ENCODE peak calls at places on chromosomes 13 and 19, in nine cellular contexts. One of them, this sample, is unnamed.
A peak's percentile ranks its signal among the peaks of the same experiment; 100 is the strongest.

GRCh38 chr13:23868521-23868920 is 20.7 kb downstream of the MIPEP start:
- DNase-seq in uterus: no peak
- DNase-seq in lower leg skin: no peak
- DNase-seq in tibial nerve: no peak
- DNase-seq in GM12878: no peak
- DNase-seq in body of pancreas: no peak
- DNase-seq in A549: no peak
- DNase-seq in suprapubic skin: no peak
- DNase-seq in K562: no peak
- DNase-seq in this sample: no peak

GRCh38 chr13:20461860-20462532 is 63.7 kb downstream of the CRYL1 start:
- DNase-seq in uterus: peak; percentile 27
- DNase-seq in lower leg skin: no peak
- DNase-seq in tibial nerve: no peak
- DNase-seq in GM12878: no peak
- DNase-seq in body of pancreas: no peak
- DNase-seq in A549: no peak
- DNase-seq in suprapubic skin: no peak
- DNase-seq in K562: no peak
- DNase-seq in this sample: peak; percentile 16

GRCh38 chr19:2469102-2469914 is 6.6 kb upstream of the GADD45B start:
- DNase-seq in uterus: no peak
- DNase-seq in lower leg skin: no peak
- DNase-seq in tibial nerve: no peak
- DNase-seq in GM12878: no peak
- DNase-seq in body of pancreas: no peak
- DNase-seq in A549: no peak
- DNase-seq in suprapubic skin: no peak
- DNase-seq in K562: no peak
- DNase-seq in this sample: peak; percentile 84

GRCh38 chr13:67147257-67148218 is 82.6 kb downstream of the PCDH9 start:
- DNase-seq in uterus: no peak
- DNase-seq in lower leg skin: no peak
- DNase-seq in tibial nerve: no peak
- DNase-seq in GM12878: no peak
- DNase-seq in body of pancreas: no peak
- DNase-seq in A549: no peak
- DNase-seq in suprapubic skin: no peak
- DNase-seq in K562: no peak
- DNase-seq in this sample: no peak

GRCh38 chr19:1495051-1495798 is 4.2 kb downstream of the REEP6 start:
- DNase-seq in uterus: no peak
- DNase-seq in lower leg skin: no peak
- DNase-seq in tibial nerve: no peak
- DNase-seq in GM12878: no peak
- DNase-seq in body of pancreas: no peak
- DNase-seq in A549: no peak
- DNase-seq in suprapubic skin: no peak
- DNase-seq in K562: no peak
- DNase-seq in this sample: no peak

GRCh38 chr19:46992699-46993535 is 26.7 kb upstream of the NPAS1 start:
- DNase-seq in uterus: no peak
- DNase-seq in lower leg skin: no peak
- DNase-seq in tibial nerve: no peak
- DNase-seq in GM12878: no peak
- DNase-seq in body of pancreas: peak; percentile 75
- DNase-seq in A549: no peak
- DNase-seq in suprapubic skin: no peak
- DNase-seq in K562: no peak
- DNase-seq in this sample: no peak

GRCh38 chr19:45927565-45928261 is 13.1 kb upstream of the NANOS2 start:
- DNase-seq in uterus: peak; percentile 89
- DNase-seq in lower leg skin: peak; percentile 97
- DNase-seq in tibial nerve: peak; percentile 92
- DNase-seq in GM12878: peak; percentile 79
- DNase-seq in body of pancreas: peak; percentile 95
- DNase-seq in A549: peak; percentile 100
- DNase-seq in suprapubic skin: peak; percentile 91
- DNase-seq in K562: peak; percentile 98
- DNase-seq in this sample: peak; percentile 98

GRCh38 chr13:35723820-35724219 is 247.3 kb upstream of the MAB21L1 start:
- DNase-seq in uterus: no peak
- DNase-seq in lower leg skin: peak; percentile 84
- DNase-seq in tibial nerve: peak; percentile 39
- DNase-seq in GM12878: no peak
- DNase-seq in body of pancreas: no peak
- DNase-seq in A549: no peak
- DNase-seq in suprapubic skin: no peak
- DNase-seq in K562: no peak
- DNase-seq in this sample: peak; percentile 91

GRCh38 chr13:99214232-99214631 is 13.6 kb downstream of the UBAC2 start:
- DNase-seq in uterus: no peak
- DNase-seq in lower leg skin: no peak
- DNase-seq in tibial nerve: no peak
- DNase-seq in GM12878: peak; percentile 67
- DNase-seq in body of pancreas: no peak
- DNase-seq in A549: no peak
- DNase-seq in suprapubic skin: no peak
- DNase-seq in K562: no peak
- DNase-seq in this sample: no peak

GRCh38 chr13:43119206-43119605 is 95.8 kb downstream of the DNAJC15 start:
- DNase-seq in uterus: no peak
- DNase-seq in lower leg skin: no peak
- DNase-seq in tibial nerve: no peak
- DNase-seq in GM12878: no peak
- DNase-seq in body of pancreas: no peak
- DNase-seq in A549: no peak
- DNase-seq in suprapubic skin: no peak
- DNase-seq in K562: no peak
- DNase-seq in this sample: no peak

GRCh38 chr19:55041627-55042343 is 3.7 kb upstream of the GP6 start:
- DNase-seq in uterus: no peak
- DNase-seq in lower leg skin: no peak
- DNase-seq in tibial nerve: no peak
- DNase-seq in GM12878: no peak
- DNase-seq in body of pancreas: no peak
- DNase-seq in A549: no peak
- DNase-seq in suprapubic skin: no peak
- DNase-seq in K562: peak; percentile 80
- DNase-seq in this sample: no peak

GRCh38 chr19:16266586-16266942 is 58.1 kb upstream of the KLF2 start:
- DNase-seq in uterus: no peak
- DNase-seq in lower leg skin: no peak
- DNase-seq in tibial nerve: no peak
- DNase-seq in GM12878: no peak
- DNase-seq in body of pancreas: no peak
- DNase-seq in A549: no peak
- DNase-seq in suprapubic skin: no peak
- DNase-seq in K562: no peak
- DNase-seq in this sample: peak; percentile 38

DNA sequence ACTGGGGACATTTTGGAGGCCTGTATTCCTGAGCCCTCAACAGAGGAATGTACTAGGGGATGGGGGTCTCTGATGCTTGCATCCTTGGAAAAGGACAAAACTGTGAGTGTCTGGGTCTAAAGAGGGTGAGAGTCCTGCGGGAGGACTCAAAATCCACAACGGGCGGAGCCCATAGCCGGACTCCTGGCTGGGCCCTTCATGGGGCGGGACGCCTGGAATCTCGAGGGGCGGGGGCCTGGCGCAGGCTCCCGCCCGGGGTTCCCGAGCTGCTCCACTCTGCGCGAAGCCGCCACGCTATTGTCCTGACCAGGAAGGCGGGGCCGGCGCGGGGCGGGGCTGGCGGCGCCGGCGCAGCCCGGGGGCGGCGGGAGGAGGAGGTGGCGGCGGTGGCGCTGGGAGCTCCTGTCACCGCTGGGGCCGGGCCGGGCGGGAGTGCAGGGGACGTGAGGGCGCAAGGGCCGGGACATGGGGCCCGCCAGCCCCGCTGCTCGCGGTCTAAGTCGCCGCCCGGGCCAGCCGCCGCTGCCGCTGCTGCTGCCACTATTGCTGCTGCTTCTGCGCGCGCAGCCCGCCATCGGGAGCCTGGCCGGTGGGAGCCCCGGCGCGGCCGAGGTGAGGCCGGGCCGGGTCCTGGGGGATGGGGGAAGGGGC is at the start of gene APLP1:
- DNase-seq in uterus: peak; percentile 65
- DNase-seq in lower leg skin: no peak
- DNase-seq in tibial nerve: no peak
- DNase-seq in GM12878: no peak
- DNase-seq in body of pancreas: peak; percentile 90
- DNase-seq in A549: peak; percentile 80
- DNase-seq in suprapubic skin: no peak
- DNase-seq in K562: peak; percentile 76
- DNase-seq in this sample: peak; percentile 48
- TF ChIP-seq POLR2A in uterus: no peak
- TF ChIP-seq POLR2A in lower leg skin: no peak
- TF ChIP-seq POLR2A in tibial nerve: no peak
- TF ChIP-seq POLR2A in GM12878: no peak
- TF ChIP-seq POLR2A in body of pancreas: peak; percentile 63
- TF ChIP-seq POLR2A in A549: no peak
- TF ChIP-seq POLR2A in suprapubic skin: no peak
- TF ChIP-seq POLR2A in K562: no peak
- TF ChIP-seq POLR2A in this sample: no peak

GRCh38 chr19:34274827-34275625 is 20.7 kb downstream of the GARRE1 start:
- DNase-seq in uterus: no peak
- DNase-seq in lower leg skin: no peak
- DNase-seq in tibial nerve: no peak
- DNase-seq in GM12878: no peak
- DNase-seq in body of pancreas: no peak
- DNase-seq in A549: no peak
- DNase-seq in suprapubic skin: no peak
- DNase-seq in K562: no peak
- DNase-seq in this sample: no peak
- H3K4me3 ChIP-seq in uterus: no peak overlapping the region
- H3K4me3 ChIP-seq in lower leg skin: no peak overlapping the region
- H3K4me3 ChIP-seq in tibial nerve: no peak overlapping the region
- H3K4me3 ChIP-seq in GM12878: no peak overlapping the region
- H3K4me3 ChIP-seq in body of pancreas: no peak overlapping the region
- H3K4me3 ChIP-seq in A549: no peak overlapping the region
- H3K4me3 ChIP-seq in suprapubic skin: no peak overlapping the region
- H3K4me3 ChIP-seq in K562: no peak overlapping the region
- H3K4me3 ChIP-seq in this sample: no peak overlapping the region

GRCh38 chr13:114314074-114314912 is at the start of gene CHAMP1:
- DNase-seq in uterus: peak; percentile 98
- DNase-seq in lower leg skin: peak; percentile 99
- DNase-seq in tibial nerve: peak; percentile 90
- DNase-seq in GM12878: peak; percentile 73
- DNase-seq in body of pancreas: peak; percentile 96
- DNase-seq in A549: peak; percentile 83
- DNase-seq in suprapubic skin: peak; percentile 96
- DNase-seq in K562: peak; percentile 93
- DNase-seq in this sample: peak; percentile 99

GRCh38 chr13:114311387-114311786 is 2.9 kb upstream of the CHAMP1 start:
- DNase-seq in uterus: no peak
- DNase-seq in lower leg skin: no peak
- DNase-seq in tibial nerve: no peak
- DNase-seq in GM12878: no peak
- DNase-seq in body of pancreas: no peak
- DNase-seq in A549: no peak
- DNase-seq in suprapubic skin: no peak
- DNase-seq in K562: no peak
- DNase-seq in this sample: peak; percentile 23

GRCh38 chr13:114311908-114312307 is 2.4 kb upstream of the CHAMP1 start:
- DNase-seq in uterus: no peak
- DNase-seq in lower leg skin: no peak
- DNase-seq in tibial nerve: no peak
- DNase-seq in GM12878: no peak
- DNase-seq in body of pancreas: no peak
- DNase-seq in A549: no peak
- DNase-seq in suprapubic skin: no peak
- DNase-seq in K562: no peak
- DNase-seq in this sample: peak; percentile 81

GRCh38 chr13:114315074-114315785 is 927 bp downstream of the CHAMP1 start:
- DNase-seq in uterus: no peak
- DNase-seq in lower leg skin: no peak
- DNase-seq in tibial nerve: no peak
- DNase-seq in GM12878: no peak
- DNase-seq in body of pancreas: no peak
- DNase-seq in A549: no peak
- DNase-seq in suprapubic skin: no peak
- DNase-seq in K562: no peak
- DNase-seq in this sample: peak; percentile 31

DNA sequence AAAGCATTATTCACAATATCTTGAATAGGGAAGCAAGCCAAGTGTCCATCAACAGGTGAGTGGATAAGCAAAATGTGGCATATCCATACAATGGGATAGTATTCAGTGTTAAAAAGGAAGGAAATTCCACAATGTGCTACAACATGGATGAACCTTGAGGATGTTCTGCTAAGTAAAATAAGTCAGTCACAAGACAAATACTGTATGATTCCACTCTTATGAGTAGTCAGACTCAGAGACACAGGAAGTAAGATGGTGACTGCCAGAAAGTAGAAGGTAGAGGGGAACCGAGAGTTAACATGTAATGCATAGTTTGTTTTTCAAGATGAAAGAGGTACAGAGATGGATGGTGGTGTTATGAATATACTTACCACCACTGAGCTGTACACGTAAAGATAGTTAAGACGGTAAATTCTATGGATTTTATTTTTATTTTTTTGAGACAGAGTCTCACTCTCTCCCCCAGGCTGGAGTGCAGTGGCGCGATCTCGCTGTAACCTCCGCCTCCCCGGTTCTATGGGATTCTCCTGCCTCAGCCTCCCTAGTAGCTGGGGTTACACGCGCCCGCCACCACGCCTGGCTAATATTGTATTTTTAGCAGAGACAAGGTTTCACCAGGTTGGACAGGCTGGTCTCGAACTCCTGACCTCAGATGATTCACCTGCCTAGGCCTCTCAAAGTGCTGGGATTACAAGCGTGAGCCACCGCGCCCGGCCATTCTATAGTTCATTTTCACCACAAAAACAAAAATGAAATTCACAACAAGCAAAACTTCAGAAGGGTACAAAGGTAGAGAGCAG is 1.0 kb upstream of the CHAMP1 start:
- DNase-seq in uterus: no peak
- DNase-seq in lower leg skin: no peak
- DNase-seq in tibial nerve: no peak
- DNase-seq in GM12878: peak; percentile 63
- DNase-seq in body of pancreas: no peak
- DNase-seq in A549: no peak
- DNase-seq in suprapubic skin: no peak
- DNase-seq in K562: no peak
- DNase-seq in this sample: peak; percentile 46
- TF ChIP-seq POLR2A in uterus: no peak
- TF ChIP-seq POLR2A in lower leg skin: no peak
- TF ChIP-seq POLR2A in tibial nerve: no peak
- TF ChIP-seq POLR2A in GM12878: peak; percentile 28
- TF ChIP-seq POLR2A in body of pancreas: no peak
- TF ChIP-seq POLR2A in A549: no peak
- TF ChIP-seq POLR2A in suprapubic skin: no peak
- TF ChIP-seq POLR2A in K562: peak; percentile 44
- TF ChIP-seq POLR2A in this sample: no peak

DNA sequence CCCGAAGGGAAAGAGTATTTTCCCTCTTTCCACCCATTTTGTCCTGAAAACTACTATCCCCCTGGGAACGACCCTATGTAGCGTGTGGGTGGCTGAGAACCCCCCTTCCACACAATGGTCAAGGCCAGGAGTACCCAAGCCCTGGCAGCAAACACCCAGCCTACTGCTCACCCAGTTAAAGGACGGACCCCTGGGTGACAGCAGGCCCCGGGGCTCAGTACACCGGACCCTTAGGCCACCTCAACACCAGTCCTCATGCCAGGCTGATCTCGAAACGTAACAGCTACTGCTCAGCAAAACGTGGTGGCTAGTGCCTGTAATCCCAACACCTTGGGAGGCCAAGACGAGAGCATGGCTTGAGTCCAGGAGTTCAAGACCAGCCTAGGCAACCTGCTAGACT is 1.4 kb downstream of the ANKRD27 start:
- DNase-seq in uterus: no peak
- DNase-seq in lower leg skin: no peak
- DNase-seq in tibial nerve: no peak
- DNase-seq in GM12878: no peak
- DNase-seq in body of pancreas: no peak
- DNase-seq in A549: no peak
- DNase-seq in suprapubic skin: no peak
- DNase-seq in K562: no peak
- DNase-seq in this sample: peak; percentile 23
- H3K4me3 ChIP-seq in uterus: no peak overlapping the region
- H3K4me3 ChIP-seq in lower leg skin: no peak overlapping the region
- H3K4me3 ChIP-seq in tibial nerve: no peak overlapping the region
- H3K4me3 ChIP-seq in GM12878: peak overlapping the region; percentile 83
- H3K4me3 ChIP-seq in body of pancreas: no peak overlapping the region
- H3K4me3 ChIP-seq in A549: no peak overlapping the region
- H3K4me3 ChIP-seq in suprapubic skin: peak overlapping the region; percentile 79
- H3K4me3 ChIP-seq in K562: peak overlapping the region; percentile 92
- H3K4me3 ChIP-seq in this sample: peak overlapping the region; percentile 83

This sample was measured in NB4.